ENCODE peak calls at places on chromosomes 5 and 9, in four cellular contexts. Q is HepG2, Y is HCT116, E is tibial nerve. J is an unnamed sample.

GRCh38 chr9:34370970-34371880 is 5.5 kb downstream of the MYORG start:
- DNase-seq in Y (no peak), Q (no peak), E (no peak), J (no peak)

GRCh38 chr9:120344230-120344629 is 235.7 kb downstream of the CDK5RAP2 start:
- DNase-seq in Q (peak; percentile 37), E (no peak), Y (peak; percentile 47), J (no peak)

GRCh38 chr9:134811673-134812668 is 68.6 kb upstream of the FCN2 start:
- DNase-seq in E (no peak), Q (no peak), Y (no peak), J (no peak)

GRCh38 chr9:128337972-128338371 is 2.4 kb upstream of the SLC27A4 start:
- DNase-seq in Q (no peak), Y (no peak), E (no peak), J (no peak)

GRCh38 chr5:52885614-52886013 is 97.9 kb downstream of the ITGA1 start:
- DNase-seq in E (no peak), Q (peak; percentile 20), Y (no peak), J (no peak)

GRCh38 chr5:177269976-177270375 is 33.5 kb downstream of the RAB24 start:
- DNase-seq in Q (no peak), E (no peak), Y (no peak), J (no peak)

GRCh38 chr5:6734243-6734695 is 21.0 kb downstream of the TENT4A start:
- DNase-seq in Q (no peak), E (peak; percentile 18), Y (no peak), J (peak; percentile 79)

GRCh38 chr5:80246995-80247729 is 8.7 kb downstream of the SERINC5 start:
- DNase-seq in Y (peak; percentile 83), Q (peak; percentile 73), E (peak; percentile 42), J (peak; percentile 88)

GRCh38 chr5:171601266-171601881 is 181.9 kb downstream of the FGF18 start:
- DNase-seq in Y (no peak), E (peak; percentile 36), Q (no peak), J (no peak)

GRCh38 chr9:73714294-73714693 is 562.6 kb downstream of the ANXA1 start:
- DNase-seq in Q (no peak), E (no peak), Y (no peak), J (no peak)

GRCh38 chr5:15637345-15637744 is 137.4 kb downstream of the FBXL7 start:
- DNase-seq in E (no peak), Q (no peak), Y (no peak), J (no peak)

GRCh38 chr5:137699291-137700281 is 36.3 kb downstream of the KLHL3 start:
- DNase-seq in Y (no peak), Q (no peak), E (no peak), J (no peak)

GRCh38 chr5:91305640-91306039 is 77.5 kb downstream of the ARRDC3 start:
- DNase-seq in E (no peak), Q (no peak), Y (no peak), J (no peak)

GRCh38 chr5:116419258-116419657 is 155.4 kb downstream of the SEMA6A start:
- DNase-seq in Y (no peak), Q (no peak), E (no peak), J (no peak)

GRCh38 chr5:11013793-11014192 is 252.8 kb upstream of the DAP start:
- DNase-seq in Q (no peak), Y (no peak), E (no peak), J (no peak)

GRCh38 chr5:11010811-11011210 is 249.8 kb upstream of the DAP start:
- DNase-seq in E (no peak), Q (no peak), Y (no peak), J (no peak)

GRCh38 chr5:11007251-11007650 is 246.2 kb upstream of the DAP start:
- DNase-seq in Q (no peak), E (no peak), Y (no peak), J (peak; percentile 31)

DNA sequence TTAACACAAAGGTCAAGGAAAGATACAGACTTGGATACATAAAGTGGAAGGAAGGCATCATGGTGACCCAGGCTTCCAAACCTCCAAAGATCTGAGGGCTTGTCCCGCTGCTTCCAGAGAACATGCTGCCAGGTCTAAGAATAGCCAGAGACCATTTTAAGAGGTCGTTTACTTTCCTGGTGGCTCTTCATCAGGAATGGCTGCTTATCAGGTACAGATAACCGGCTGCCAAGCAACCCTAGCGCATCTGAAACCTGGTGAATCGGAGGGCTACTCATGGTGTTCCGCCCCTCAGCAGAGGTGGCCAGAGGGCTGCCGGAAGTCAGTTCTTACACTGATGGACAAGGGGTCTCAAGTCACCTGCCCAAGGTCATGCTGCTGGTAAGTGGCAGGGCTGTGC is 251.3 kb upstream of the DAP start:
- DNase-seq in Q (no peak), Y (no peak), E (no peak), J (no peak)
- H3K4me3 ChIP-seq in Q (no peak overlapping the region), Y (no peak overlapping the region), E (no peak overlapping the region), J (no peak overlapping the region)

GRCh38 chr5:37792976-37793328 is 46.9 kb downstream of the GDNF start:
- DNase-seq in Q (no peak), E (no peak), Y (no peak), J (no peak)
- H3K27ac ChIP-seq in Q (no peak overlapping the region), E (no peak overlapping the region), Y (no peak overlapping the region), J (no peak overlapping the region)

DNA sequence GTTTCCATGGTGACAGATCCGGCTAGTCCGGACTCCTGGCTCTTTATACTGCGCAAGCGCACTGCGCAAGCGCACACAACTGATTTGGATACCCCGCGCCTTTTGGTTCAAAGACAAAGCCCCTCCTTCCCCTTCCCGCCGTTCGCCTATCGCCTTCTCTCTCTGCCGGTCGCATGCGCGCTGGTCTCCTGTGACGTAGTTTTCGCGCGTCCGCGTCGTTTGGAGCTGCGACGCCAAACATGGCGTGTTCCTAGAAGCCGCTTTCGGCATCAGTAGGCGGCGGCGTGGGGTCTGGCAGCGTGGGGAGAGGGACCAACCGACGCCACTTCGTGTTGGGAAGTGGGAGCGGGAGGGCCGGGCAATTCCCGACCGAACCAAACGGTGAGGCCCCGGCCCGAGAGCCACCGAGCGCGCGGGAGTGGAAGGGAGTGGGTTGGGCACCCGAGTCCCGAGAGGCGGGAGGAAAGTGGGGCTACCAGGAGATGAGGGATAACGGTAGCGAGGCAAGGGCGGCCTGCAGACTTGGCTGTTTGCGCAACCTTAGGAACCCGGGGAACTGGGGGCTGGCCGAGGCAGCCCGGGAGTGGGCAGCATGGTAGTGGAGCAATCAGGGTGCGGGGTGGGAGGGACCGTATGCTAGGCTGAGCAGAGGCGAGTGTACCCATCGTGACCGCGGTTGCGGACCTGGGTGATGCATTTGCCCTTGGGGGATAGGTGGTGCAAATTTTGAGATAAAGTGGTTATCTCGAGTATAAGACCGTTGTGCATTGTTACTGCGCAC is at the start of gene IPO11:
- DNase-seq in Y (peak; percentile 97), Q (peak; percentile 98), E (peak; percentile 98), J (peak; percentile 99)
- TF ChIP-seq POLR2A in Y (peak; percentile 47), Q (peak; percentile 71), E (peak; percentile 14), J (peak; percentile 62)

GRCh38 chr9:20981486-20981885 is 50.0 kb downstream of the HACD4 start:
- DNase-seq in E (no peak), Q (no peak), Y (no peak), J (peak; percentile 19)
- H3K4me3 ChIP-seq in E (no peak overlapping the region), Q (no peak overlapping the region), Y (no peak overlapping the region), J (no peak overlapping the region)

GRCh38 chr5:140246378-140247122 is 56.4 kb downstream of the PFDN1 start:
- DNase-seq in E (no peak), Y (no peak), Q (no peak), J (peak; percentile 70)
- H3K27ac ChIP-seq in E (peak overlapping the region; percentile 62), Y (no peak overlapping the region), Q (no peak overlapping the region), J (peak overlapping the region; percentile 80)

J was measured in adrenal gland.